ENCODE peak calls at places on chromosome 9, in four cellular contexts. R is suprapubic skin, N is stomach, V is A549. Z is an unnamed sample.

GRCh38 chr9:114271556-114272510 is 51.1 kb upstream of the ORM1 start:
- DNase-seq in R (peak), N (no peak), V (no peak), Z (peak)

GRCh38 chr9:134055981-134056461 is 11.8 kb downstream of the BRD3 start:
- DNase-seq in R (peak), V (peak), N (peak), Z (peak)

GRCh38 chr9:134189475-134190231 is 25.3 kb upstream of the RNU6ATAC start:
- DNase-seq in N (no peak), V (no peak), R (peak), Z (peak)

GRCh38 chr9:134677743-134678142 is 36.1 kb downstream of the COL5A1 start:
- DNase-seq in N (no peak), V (no peak), R (no peak), Z (no peak)

GRCh38 chr9:12916037-12916436 is 141.2 kb downstream of the LURAP1L start:
- DNase-seq in N (no peak), V (no peak), R (no peak), Z (no peak)

GRCh38 chr9:72139233-72139632 is 10.0 kb upstream of the GDA start:
- DNase-seq in R (no peak), N (no peak), V (no peak), Z (no peak)

GRCh38 chr9:95175523-95175922 is 142.0 kb downstream of the FANCC start:
- DNase-seq in N (no peak), R (no peak), V (no peak), Z (no peak)

GRCh38 chr9:137433349-137433915 is 7.7 kb downstream of the ENTPD8 start:
- DNase-seq in V (no peak), N (no peak), R (no peak), Z (no peak)

GRCh38 chr9:88930716-88931115 is 60.6 kb upstream of the S1PR3 start:
- DNase-seq in N (no peak), R (no peak), V (no peak), Z (no peak)

GRCh38 chr9:116141864-116142561 is 11.6 kb upstream of the PAPPA start:
- DNase-seq in R (no peak), V (no peak), N (no peak), Z (no peak)

GRCh38 chr9:93264338-93265125 is 80.6 kb downstream of the WNK2 start:
- DNase-seq in V (no peak), N (no peak), R (peak), Z (peak)

GRCh38 chr9:38144421-38144820 is 75.4 kb upstream of the SHB start:
- DNase-seq in N (no peak), V (no peak), R (no peak), Z (no peak)

GRCh38 chr9:36486933-36487481 is 85.7 kb upstream of the MELK start:
- DNase-seq in V (no peak), N (peak), R (peak), Z (peak)

GRCh38 chr9:36486454-36486932 is 86.2 kb upstream of the MELK start:
- DNase-seq in V (no peak), R (no peak), N (no peak), Z (peak)

GRCh38 chr9:36488322-36488838 is 84.3 kb upstream of the MELK start:
- DNase-seq in R (no peak), V (no peak), N (no peak), Z (no peak)

GRCh38 chr9:36489453-36489852 is 83.2 kb upstream of the MELK start:
- DNase-seq in N (no peak), R (no peak), V (no peak), Z (no peak)

DNA sequence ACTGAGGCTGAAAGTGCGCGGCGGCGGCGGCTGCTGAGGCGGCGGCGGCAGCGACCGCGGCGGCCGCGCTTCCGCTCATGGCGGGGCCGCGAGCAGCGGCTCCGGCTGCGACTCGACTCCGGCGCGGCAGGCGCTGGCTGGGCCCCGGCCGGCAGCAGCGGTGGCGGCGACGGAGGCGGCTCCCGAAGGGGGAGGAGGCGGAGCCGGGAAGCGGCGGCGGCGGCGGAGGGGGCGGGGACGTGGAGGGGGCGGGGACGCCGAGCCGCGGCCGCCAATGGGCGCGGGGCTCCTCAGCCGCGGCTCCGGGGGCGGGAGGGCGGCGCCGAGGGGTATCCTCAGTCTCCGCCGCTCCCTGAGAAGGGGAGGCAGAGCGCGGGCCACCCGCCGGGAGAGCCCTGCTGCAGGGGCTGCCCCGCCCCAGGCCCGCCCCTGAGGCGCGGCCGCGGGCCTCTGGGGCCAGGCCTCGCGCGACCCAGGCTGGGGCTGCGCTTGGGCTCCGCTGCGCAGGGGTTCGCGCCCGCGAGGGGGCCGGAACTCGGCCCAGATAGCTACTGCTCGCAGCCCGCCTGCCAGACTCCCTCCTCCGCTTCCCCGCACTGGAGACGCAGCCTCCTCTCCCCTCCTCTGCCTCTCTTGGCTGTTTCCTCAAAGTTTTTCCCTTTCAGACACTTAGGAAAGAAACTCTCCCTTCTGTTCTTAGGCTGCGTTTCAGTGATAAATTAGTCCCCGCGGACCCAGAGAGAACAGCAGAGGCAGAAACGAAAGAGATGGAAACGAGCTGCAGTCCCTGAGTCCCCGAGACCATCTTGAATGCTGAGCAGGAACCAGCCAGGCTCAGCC is 85.0 kb upstream of the MELK start:
- DNase-seq in V (peak), R (peak), N (peak), Z (peak)
- TF ChIP-seq POLR2A in V (peak), R (peak), N (no peak), Z (peak)

GRCh38 chr9:98009926-98010325 is 26.8 kb downstream of the ANP32B start:
- DNase-seq in R (no peak), N (no peak), V (no peak), Z (no peak)

GRCh38 chr9:98010450-98010849 is 27.3 kb downstream of the ANP32B start:
- DNase-seq in V (no peak), R (no peak), N (no peak), Z (no peak)

GRCh38 chr9:98008764-98009163 is 25.6 kb downstream of the ANP32B start:
- DNase-seq in V (no peak), N (no peak), R (no peak), Z (no peak)

GRCh38 chr9:98011122-98011521 is 28.0 kb downstream of the ANP32B start:
- DNase-seq in V (no peak), R (no peak), N (no peak), Z (no peak)

DNA sequence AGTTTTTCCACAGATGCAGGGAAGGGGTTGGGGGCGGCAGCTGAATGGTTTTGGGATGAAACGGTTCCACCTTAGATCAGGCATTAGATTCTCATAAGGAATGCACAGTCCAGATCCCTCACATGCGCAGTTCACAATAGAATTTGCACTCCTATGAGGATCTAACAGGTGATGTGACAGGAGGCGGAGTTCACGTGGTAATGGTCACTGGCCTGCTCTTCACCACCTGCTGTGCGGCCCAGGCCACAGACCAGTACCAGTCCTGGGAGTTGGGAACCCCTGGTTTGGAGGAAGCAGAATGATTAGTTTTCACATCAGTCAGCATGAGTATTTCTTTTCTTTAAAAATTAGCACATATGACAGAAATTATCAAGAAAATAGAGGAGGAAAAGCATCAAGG is 26.3 kb downstream of the ANP32B start:
- DNase-seq in V (no peak), R (no peak), N (no peak), Z (no peak)
- TF ChIP-seq POLR2A in V (no peak), R (no peak), N (no peak), Z (no peak)

GRCh38 chr9:104993291-104993963 is 65.5 kb upstream of the ABCA1 start:
- DNase-seq in V (no peak), R (peak), N (peak), Z (peak)
- TF ChIP-seq POLR2A in V (no peak), R (peak), N (no peak), Z (no peak)

GRCh38 chr9:111483419-111483861 is 743 bp downstream of the ECPAS start:
- DNase-seq in N (no peak), V (no peak), R (no peak), Z (peak)
- TF ChIP-seq POLR2A in N (no peak), V (no peak), R (no peak), Z (peak)

DNA sequence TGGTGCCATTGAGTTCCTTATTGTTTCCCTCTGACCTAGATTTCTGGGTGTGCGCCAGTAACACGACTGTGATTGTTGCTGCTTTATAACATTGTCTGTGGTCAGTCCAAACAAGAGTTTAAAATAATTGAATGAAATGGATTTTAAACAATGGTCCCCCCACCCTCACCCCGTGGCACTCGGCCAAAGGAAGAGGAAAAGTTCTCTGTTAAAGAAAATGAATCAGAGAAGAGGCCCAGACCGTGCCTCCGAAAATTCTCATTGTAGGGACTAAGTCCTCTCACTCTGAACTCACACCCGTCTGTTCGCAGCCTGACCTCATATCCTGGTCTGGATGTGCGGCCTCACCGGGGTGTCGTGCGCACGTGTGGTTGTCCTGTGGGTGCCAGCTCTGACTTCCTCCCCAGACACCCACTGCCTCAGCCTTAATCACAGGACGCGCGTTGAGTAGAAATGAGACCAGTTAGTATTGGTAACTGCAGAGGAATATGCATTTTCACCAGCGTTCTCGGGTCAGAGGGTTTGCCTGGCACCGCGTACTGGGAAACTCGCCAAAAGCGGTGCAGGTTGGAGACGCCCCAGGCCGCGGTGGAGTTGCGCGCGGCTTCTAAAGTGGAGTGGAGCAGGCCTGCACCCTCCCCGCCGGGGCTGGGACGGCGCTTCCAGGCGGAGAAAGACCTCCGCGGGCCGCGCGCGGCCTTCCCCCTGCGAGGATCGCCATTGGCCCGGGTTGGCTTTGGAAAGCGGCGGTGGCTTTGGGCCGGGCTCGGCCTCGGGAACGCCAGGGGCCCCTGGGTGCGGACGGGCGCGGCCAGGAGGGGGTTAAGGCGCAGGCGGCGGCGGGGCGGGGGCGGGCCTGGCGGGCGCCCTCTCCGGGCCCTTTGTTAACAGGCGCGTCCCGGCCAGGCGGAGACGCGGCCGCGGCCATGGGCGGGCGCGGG is at the start of gene ABL1:
- DNase-seq in N (peak), R (peak), V (peak), Z (peak)
- TF ChIP-seq POLR2A in N (no peak), R (peak), V (peak), Z (no peak)

DNA sequence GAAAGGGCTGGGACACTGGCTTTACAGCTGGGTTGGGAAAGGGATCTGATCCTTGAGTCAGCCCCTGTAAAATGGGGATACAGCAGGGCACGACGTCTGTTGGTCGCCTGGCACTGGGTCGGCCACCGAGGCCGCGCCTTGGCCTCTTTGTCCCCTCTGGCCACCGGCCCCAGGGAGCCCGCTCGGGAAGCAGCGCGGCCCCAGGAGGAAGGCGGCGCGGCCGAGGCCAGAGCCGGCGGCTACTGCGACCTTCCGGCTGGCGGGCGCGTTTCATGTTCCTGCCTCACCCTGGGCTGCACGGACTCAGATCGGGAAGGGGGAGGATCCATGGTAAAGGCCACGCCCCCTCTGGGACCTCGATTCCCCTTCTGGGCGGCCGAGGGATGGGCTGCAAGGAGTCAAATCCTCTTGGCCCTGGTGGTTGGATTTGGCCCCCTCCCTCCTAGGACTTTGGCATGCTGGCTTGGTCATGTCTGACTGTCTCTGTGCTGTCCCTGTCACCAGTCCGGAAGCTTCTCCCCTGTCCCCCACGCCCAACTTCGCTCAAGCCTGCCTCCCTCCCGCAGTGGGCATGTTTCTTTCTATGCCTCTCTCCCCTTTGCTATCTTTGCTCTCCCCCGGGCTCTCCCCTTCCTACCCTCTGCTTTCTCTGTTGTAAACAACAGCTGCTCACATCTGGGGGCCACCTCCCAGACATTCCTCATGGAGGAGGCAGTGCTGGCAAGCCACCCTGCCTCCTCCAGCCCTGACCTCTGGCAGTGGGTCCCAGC is 25.8 kb downstream of the FPGS start:
- DNase-seq in N (peak), R (peak), V (peak), Z (peak)
- TF ChIP-seq POLR2A in N (no peak), R (peak), V (peak), Z (peak)

GRCh38 chr9:120875954-120876841 is 790 bp downstream of the PHF19 start:
- DNase-seq in R (peak), N (peak), V (peak), Z (peak)
- TF ChIP-seq POLR2A in R (no peak), N (no peak), V (peak), Z (peak)

DNA sequence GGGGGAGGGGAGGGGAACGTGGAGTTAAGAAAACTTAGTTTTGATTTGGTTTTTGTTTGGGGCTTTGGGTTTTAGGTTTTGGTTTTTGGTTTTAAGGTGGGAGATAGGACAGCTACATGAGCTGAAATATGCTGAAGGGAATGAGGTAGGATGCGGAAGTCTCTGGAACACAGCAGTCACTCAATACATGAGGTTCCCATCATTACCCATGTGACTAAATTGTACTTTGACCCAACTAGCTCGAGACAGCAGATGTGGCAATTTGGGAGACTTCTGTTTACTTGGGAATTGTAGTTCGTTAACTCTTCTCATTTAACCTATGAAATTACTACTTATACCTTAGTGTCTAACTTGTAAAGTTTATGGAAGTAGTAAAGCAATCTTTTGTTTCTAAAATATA is 124.2 kb downstream of the TLE1 start:
- DNase-seq in R (no peak), V (no peak), N (no peak), Z (no peak)
- TF ChIP-seq POLR2A in R (no peak), V (no peak), N (no peak), Z (no peak)

DNA sequence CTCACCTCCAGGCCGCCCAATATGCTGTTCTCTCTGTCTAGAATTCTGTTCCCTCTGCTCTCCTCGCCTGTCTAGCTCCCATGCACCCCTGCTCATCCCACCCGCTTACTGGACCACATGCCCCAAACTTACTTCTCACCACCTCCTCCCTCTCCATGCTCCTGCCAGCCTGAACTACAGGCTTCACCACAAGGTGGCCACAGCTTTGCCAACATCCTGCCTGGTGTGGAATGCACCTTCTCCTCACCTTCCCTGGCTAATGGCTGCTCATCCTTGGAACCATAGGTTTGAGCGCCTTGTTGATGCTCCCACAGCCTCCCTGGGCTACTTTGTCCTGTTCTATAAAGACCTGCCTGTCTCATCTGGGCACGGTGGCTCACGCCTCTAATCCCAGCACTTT is 9.6 kb downstream of the LAMC3 start:
- DNase-seq in R (no peak), N (no peak), V (no peak), Z (no peak)
- TF ChIP-seq POLR2A in R (no peak), N (no peak), V (no peak), Z (no peak)

GRCh38 chr9:124331580-124331979 is 73.8 kb downstream of the NEK6 start:
- DNase-seq in V (no peak), N (no peak), R (no peak), Z (no peak)
- TF ChIP-seq POLR2A in V (no peak), N (no peak), R (no peak), Z (no peak)